ENCODE peak calls at places on chromosome 18, in six cellular contexts. One of them, this sample, is unnamed.

GRCh38 chr18:32167980-32168379 is 21.9 kb upstream of the MEP1B start:
- DNase-seq in Peyer's patch: no peak
- DNase-seq in NB4: no peak
- DNase-seq in esophagus squamous epithelium: no peak
- DNase-seq in body of pancreas: no peak
- DNase-seq in tibial nerve: no peak
- DNase-seq in this sample: no peak

GRCh38 chr18:23824235-23824634 is 135.0 kb downstream of the LAMA3 start:
- DNase-seq in esophagus squamous epithelium: no peak
- DNase-seq in tibial nerve: no peak
- DNase-seq in NB4: no peak
- DNase-seq in Peyer's patch: no peak
- DNase-seq in body of pancreas: no peak
- DNase-seq in this sample: no peak

GRCh38 chr18:53025247-53025646 is 685.2 kb downstream of the DCC start:
- DNase-seq in NB4: no peak
- DNase-seq in Peyer's patch: no peak
- DNase-seq in esophagus squamous epithelium: no peak
- DNase-seq in tibial nerve: no peak
- DNase-seq in body of pancreas: no peak
- DNase-seq in this sample: no peak

GRCh38 chr18:65527879-65528633 is 222.8 kb upstream of the CDH7 start:
- DNase-seq in Peyer's patch: no peak
- DNase-seq in tibial nerve: no peak
- DNase-seq in esophagus squamous epithelium: no peak
- DNase-seq in NB4: no peak
- DNase-seq in body of pancreas: no peak
- DNase-seq in this sample: no peak

GRCh38 chr18:63320690-63321265 is 1.2 kb upstream of the BCL2 start:
- DNase-seq in esophagus squamous epithelium: peak; percentile 17
- DNase-seq in tibial nerve: no peak
- DNase-seq in Peyer's patch: peak; percentile 68
- DNase-seq in NB4: peak; percentile 72
- DNase-seq in body of pancreas: peak; percentile 45
- DNase-seq in this sample: no peak

GRCh38 chr18:35968278-35968880 is 4.1 kb upstream of the RMP24 start:
- DNase-seq in Peyer's patch: no peak
- DNase-seq in tibial nerve: no peak
- DNase-seq in body of pancreas: no peak
- DNase-seq in esophagus squamous epithelium: no peak
- DNase-seq in NB4: peak; percentile 32
- DNase-seq in this sample: no peak

GRCh38 chr18:8932866-8933265 is 169.6 kb upstream of the NDUFV2 start:
- DNase-seq in body of pancreas: no peak
- DNase-seq in Peyer's patch: no peak
- DNase-seq in NB4: no peak
- DNase-seq in tibial nerve: no peak
- DNase-seq in esophagus squamous epithelium: no peak
- DNase-seq in this sample: no peak

GRCh38 chr18:3651266-3651665 is 201.3 kb downstream of the TGIF1 start:
- DNase-seq in NB4: no peak
- DNase-seq in esophagus squamous epithelium: no peak
- DNase-seq in Peyer's patch: no peak
- DNase-seq in tibial nerve: no peak
- DNase-seq in body of pancreas: no peak
- DNase-seq in this sample: no peak

DNA sequence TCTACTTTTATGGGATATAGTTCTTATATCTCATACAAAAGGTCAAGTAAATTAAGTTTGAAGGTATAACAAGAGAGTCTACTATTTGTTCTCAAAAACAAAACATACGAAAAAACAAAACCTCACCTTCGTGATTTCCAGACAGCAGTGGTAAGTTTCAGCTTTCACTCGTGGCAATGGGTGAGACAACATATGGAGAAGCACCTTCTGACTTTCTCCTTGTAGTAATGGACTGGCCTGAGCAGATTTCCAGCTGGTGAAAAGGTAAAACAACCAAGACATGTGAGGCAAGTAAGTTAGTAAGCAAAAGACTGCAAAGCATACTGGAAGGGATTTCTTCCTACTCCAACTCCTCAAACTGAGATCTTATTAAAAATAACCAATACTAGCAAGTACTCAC is 39.6 kb downstream of the RTTN start:
- DNase-seq in Peyer's patch: no peak
- DNase-seq in body of pancreas: no peak
- DNase-seq in NB4: no peak
- DNase-seq in esophagus squamous epithelium: no peak
- DNase-seq in tibial nerve: no peak
- DNase-seq in this sample: no peak
- TF ChIP-seq POLR2A in Peyer's patch: no peak
- TF ChIP-seq POLR2A in body of pancreas: no peak
- TF ChIP-seq POLR2A in NB4: no peak
- TF ChIP-seq POLR2A in esophagus squamous epithelium: no peak
- TF ChIP-seq POLR2A in tibial nerve: no peak
- TF ChIP-seq POLR2A in this sample: no peak

GRCh38 chr18:80035997-80036396 is 1.8 kb downstream of the RBFA start:
- DNase-seq in body of pancreas: no peak
- DNase-seq in tibial nerve: no peak
- DNase-seq in Peyer's patch: no peak
- DNase-seq in esophagus squamous epithelium: no peak
- DNase-seq in NB4: no peak
- DNase-seq in this sample: no peak

GRCh38 chr18:80037300-80037699 is 3.1 kb downstream of the RBFA start:
- DNase-seq in esophagus squamous epithelium: no peak
- DNase-seq in NB4: no peak
- DNase-seq in tibial nerve: no peak
- DNase-seq in body of pancreas: no peak
- DNase-seq in Peyer's patch: no peak
- DNase-seq in this sample: no peak

GRCh38 chr18:80037869-80038630 is 3.8 kb downstream of the RBFA start:
- DNase-seq in esophagus squamous epithelium: no peak
- DNase-seq in tibial nerve: no peak
- DNase-seq in Peyer's patch: no peak
- DNase-seq in NB4: no peak
- DNase-seq in body of pancreas: no peak
- DNase-seq in this sample: no peak

GRCh38 chr18:80034852-80035406 is 695 bp downstream of the RBFA start:
- DNase-seq in tibial nerve: no peak
- DNase-seq in Peyer's patch: no peak
- DNase-seq in body of pancreas: no peak
- DNase-seq in esophagus squamous epithelium: no peak
- DNase-seq in NB4: peak; percentile 25
- DNase-seq in this sample: no peak

DNA sequence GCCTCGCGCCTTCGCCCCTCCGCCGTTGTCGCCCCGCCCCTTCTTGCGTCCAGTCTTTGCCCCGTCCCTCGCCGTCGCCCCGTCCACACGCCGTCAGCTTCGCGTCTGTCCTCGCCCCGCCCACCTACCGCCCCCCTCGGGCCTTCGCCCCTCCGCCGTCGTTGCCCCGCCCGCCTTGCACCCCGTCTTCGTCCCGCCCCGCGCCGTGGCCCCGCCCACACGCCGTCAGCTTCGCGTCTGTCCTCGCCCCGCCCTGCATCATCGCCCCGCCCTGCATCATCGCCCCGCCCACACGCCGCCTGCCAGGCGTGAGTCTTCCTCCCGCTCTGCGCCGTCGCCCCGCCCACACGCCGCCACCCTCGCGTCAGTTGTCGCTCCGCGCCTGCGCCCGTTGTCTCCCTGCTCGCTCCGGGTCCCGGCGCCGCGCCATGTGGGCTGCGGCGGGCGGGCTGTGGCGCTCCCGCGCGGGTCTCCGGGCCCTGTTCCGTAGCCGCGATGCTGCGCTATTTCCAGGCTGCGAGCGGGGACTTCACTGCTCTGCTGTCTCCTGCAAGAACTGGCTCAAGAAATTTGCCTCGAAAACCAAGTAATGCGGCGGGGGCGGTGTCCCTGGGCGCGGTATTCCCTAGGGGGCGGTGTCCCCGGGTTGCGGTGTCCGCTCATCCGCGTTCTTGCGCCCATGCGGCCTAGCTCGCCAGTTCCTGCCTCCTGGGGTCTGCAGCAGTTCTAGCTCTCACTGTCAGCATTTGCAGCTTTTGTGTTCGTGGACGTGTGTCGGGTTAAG is at the start of gene RBFA:
- DNase-seq in Peyer's patch: peak; percentile 100
- DNase-seq in NB4: peak; percentile 97
- DNase-seq in esophagus squamous epithelium: peak; percentile 89
- DNase-seq in tibial nerve: peak; percentile 98
- DNase-seq in body of pancreas: peak; percentile 100
- DNase-seq in this sample: peak; percentile 94
- TF ChIP-seq POLR2A in Peyer's patch: peak; percentile 64
- TF ChIP-seq POLR2A in NB4: peak; percentile 73
- TF ChIP-seq POLR2A in esophagus squamous epithelium: no peak
- TF ChIP-seq POLR2A in tibial nerve: peak; percentile 19
- TF ChIP-seq POLR2A in body of pancreas: peak; percentile 42
- TF ChIP-seq POLR2A in this sample: peak; percentile 71

GRCh38 chr18:77132369-77133050 is at the start of gene MBP:
- DNase-seq in body of pancreas: peak; percentile 87
- DNase-seq in NB4: peak; percentile 71
- DNase-seq in Peyer's patch: peak; percentile 92
- DNase-seq in esophagus squamous epithelium: peak; percentile 11
- DNase-seq in tibial nerve: no peak
- DNase-seq in this sample: peak; percentile 76
- TF ChIP-seq POLR2A in body of pancreas: peak; percentile 97
- TF ChIP-seq POLR2A in NB4: no peak
- TF ChIP-seq POLR2A in Peyer's patch: peak; percentile 94
- TF ChIP-seq POLR2A in esophagus squamous epithelium: no peak
- TF ChIP-seq POLR2A in tibial nerve: peak; percentile 28
- TF ChIP-seq POLR2A in this sample: no peak

GRCh38 chr18:80033181-80034067 is 810 bp upstream of the RBFA start:
- DNase-seq in Peyer's patch: no peak
- DNase-seq in NB4: no peak
- DNase-seq in body of pancreas: no peak
- DNase-seq in tibial nerve: no peak
- DNase-seq in esophagus squamous epithelium: peak; percentile 76
- DNase-seq in this sample: no peak
- TF ChIP-seq POLR2A in Peyer's patch: no peak
- TF ChIP-seq POLR2A in NB4: no peak
- TF ChIP-seq POLR2A in body of pancreas: no peak
- TF ChIP-seq POLR2A in tibial nerve: no peak
- TF ChIP-seq POLR2A in esophagus squamous epithelium: no peak
- TF ChIP-seq POLR2A in this sample: no peak

GRCh38 chr18:77068321-77068841 is 64.2 kb downstream of the MBP start:
- DNase-seq in body of pancreas: no peak
- DNase-seq in esophagus squamous epithelium: no peak
- DNase-seq in tibial nerve: no peak
- DNase-seq in Peyer's patch: no peak
- DNase-seq in NB4: peak; percentile 65
- DNase-seq in this sample: no peak
- TF ChIP-seq POLR2A in body of pancreas: no peak
- TF ChIP-seq POLR2A in esophagus squamous epithelium: no peak
- TF ChIP-seq POLR2A in tibial nerve: no peak
- TF ChIP-seq POLR2A in Peyer's patch: no peak
- TF ChIP-seq POLR2A in NB4: no peak
- TF ChIP-seq POLR2A in this sample: no peak

DNA sequence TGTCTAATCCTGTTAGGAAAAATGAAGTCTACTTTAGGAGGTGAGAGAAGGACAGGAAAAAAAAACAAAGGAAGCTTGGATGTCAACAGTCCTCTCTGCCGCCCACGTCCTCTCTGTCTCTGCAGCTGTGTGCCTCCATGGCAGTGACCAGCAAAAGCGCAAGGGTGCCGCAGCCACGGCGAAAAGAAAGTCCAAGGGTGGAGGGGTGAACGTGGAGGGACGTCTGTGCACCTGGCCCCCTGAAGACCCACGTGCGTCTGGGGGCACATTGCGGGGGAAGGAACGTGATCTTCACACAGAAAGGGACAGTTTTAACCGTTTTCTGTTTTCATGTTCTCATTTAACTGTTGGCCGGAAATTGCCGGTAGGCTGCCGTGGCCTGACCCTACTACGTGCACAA is 152.7 kb downstream of the MBP start:
- DNase-seq in tibial nerve: no peak
- DNase-seq in NB4: no peak
- DNase-seq in esophagus squamous epithelium: no peak
- DNase-seq in Peyer's patch: no peak
- DNase-seq in body of pancreas: no peak
- DNase-seq in this sample: no peak
- TF ChIP-seq POLR2A in tibial nerve: no peak
- TF ChIP-seq POLR2A in NB4: no peak
- TF ChIP-seq POLR2A in esophagus squamous epithelium: no peak
- TF ChIP-seq POLR2A in Peyer's patch: no peak
- TF ChIP-seq POLR2A in body of pancreas: no peak
- TF ChIP-seq POLR2A in this sample: no peak

GRCh38 chr18:58080516-58080915 is 36.5 kb downstream of the NEDD4L start:
- DNase-seq in tibial nerve: no peak
- DNase-seq in Peyer's patch: no peak
- DNase-seq in body of pancreas: no peak
- DNase-seq in NB4: no peak
- DNase-seq in esophagus squamous epithelium: no peak
- DNase-seq in this sample: no peak

GRCh38 chr18:58077329-58077728 is 33.3 kb downstream of the NEDD4L start:
- DNase-seq in NB4: no peak
- DNase-seq in tibial nerve: no peak
- DNase-seq in esophagus squamous epithelium: no peak
- DNase-seq in Peyer's patch: no peak
- DNase-seq in body of pancreas: no peak
- DNase-seq in this sample: no peak

GRCh38 chr18:58076052-58076451 is 32.0 kb downstream of the NEDD4L start:
- DNase-seq in body of pancreas: no peak
- DNase-seq in esophagus squamous epithelium: no peak
- DNase-seq in Peyer's patch: no peak
- DNase-seq in tibial nerve: no peak
- DNase-seq in NB4: no peak
- DNase-seq in this sample: no peak

GRCh38 chr18:58078889-58079573 is 35.0 kb downstream of the NEDD4L start:
- DNase-seq in tibial nerve: no peak
- DNase-seq in esophagus squamous epithelium: no peak
- DNase-seq in NB4: no peak
- DNase-seq in Peyer's patch: peak; percentile 79
- DNase-seq in body of pancreas: no peak
- DNase-seq in this sample: no peak
- TF ChIP-seq POLR2A in tibial nerve: no peak
- TF ChIP-seq POLR2A in esophagus squamous epithelium: no peak
- TF ChIP-seq POLR2A in NB4: no peak
- TF ChIP-seq POLR2A in Peyer's patch: peak; percentile 75
- TF ChIP-seq POLR2A in body of pancreas: no peak
- TF ChIP-seq POLR2A in this sample: no peak

GRCh38 chr18:58449366-58449935 is 179.4 kb downstream of the ALPK2 start:
- DNase-seq in Peyer's patch: no peak
- DNase-seq in tibial nerve: no peak
- DNase-seq in esophagus squamous epithelium: no peak
- DNase-seq in NB4: no peak
- DNase-seq in body of pancreas: no peak
- DNase-seq in this sample: no peak
- TF ChIP-seq POLR2A in Peyer's patch: no peak
- TF ChIP-seq POLR2A in tibial nerve: no peak
- TF ChIP-seq POLR2A in esophagus squamous epithelium: no peak
- TF ChIP-seq POLR2A in NB4: no peak
- TF ChIP-seq POLR2A in body of pancreas: no peak
- TF ChIP-seq POLR2A in this sample: no peak

GRCh38 chr18:79625195-79625923 is 54.2 kb upstream of the CTDP1 start:
- DNase-seq in body of pancreas: no peak
- DNase-seq in esophagus squamous epithelium: no peak
- DNase-seq in Peyer's patch: peak; percentile 18
- DNase-seq in NB4: peak; percentile 93
- DNase-seq in tibial nerve: no peak
- DNase-seq in this sample: no peak
- TF ChIP-seq POLR2A in body of pancreas: no peak
- TF ChIP-seq POLR2A in esophagus squamous epithelium: no peak
- TF ChIP-seq POLR2A in Peyer's patch: no peak
- TF ChIP-seq POLR2A in NB4: no peak
- TF ChIP-seq POLR2A in tibial nerve: no peak
- TF ChIP-seq POLR2A in this sample: peak; percentile 29